ENCODE peak calls at places on chromosomes 7 and 10, in seven cellular contexts. One of them, this sample, is unnamed. For H3K36me3, the result is how much of the 10 kb centered on the place peaks cover.

GRCh38 chr7:77200542-77200941 is 923 bp upstream of the FGL2 start:
- DNase-seq in ascending aorta: no peak
- DNase-seq in CD8-positive, alpha-beta T cell: no peak
- DNase-seq in pancreas: no peak
- DNase-seq in heart right ventricle: no peak
- DNase-seq in Panc1: no peak
- DNase-seq in uterus: no peak
- DNase-seq in this sample: no peak

GRCh38 chr10:126663328-126663727 is 7.2 kb downstream of the C10orf90 start:
- DNase-seq in ascending aorta: no peak
- DNase-seq in heart right ventricle: peak
- DNase-seq in uterus: peak
- DNase-seq in pancreas: no peak
- DNase-seq in Panc1: no peak
- DNase-seq in CD8-positive, alpha-beta T cell: no peak
- DNase-seq in this sample: no peak

GRCh38 chr7:146208484-146208883 is 91.9 kb downstream of the CNTNAP2 start:
- DNase-seq in uterus: no peak
- DNase-seq in CD8-positive, alpha-beta T cell: no peak
- DNase-seq in Panc1: no peak
- DNase-seq in heart right ventricle: no peak
- DNase-seq in ascending aorta: no peak
- DNase-seq in pancreas: no peak
- DNase-seq in this sample: no peak

GRCh38 chr7:121083790-121084251 is 95.3 kb downstream of the CPED1 start:
- DNase-seq in uterus: no peak
- DNase-seq in Panc1: no peak
- DNase-seq in ascending aorta: no peak
- DNase-seq in CD8-positive, alpha-beta T cell: no peak
- DNase-seq in pancreas: no peak
- DNase-seq in heart right ventricle: no peak
- DNase-seq in this sample: peak

GRCh38 chr10:117532003-117532385 is 10.6 kb upstream of the EMX2 start:
- DNase-seq in CD8-positive, alpha-beta T cell: no peak
- DNase-seq in ascending aorta: peak
- DNase-seq in pancreas: no peak
- DNase-seq in Panc1: no peak
- DNase-seq in heart right ventricle: no peak
- DNase-seq in uterus: peak
- DNase-seq in this sample: no peak

GRCh38 chr10:11908991-11909390 is 85.8 kb downstream of the PROSER2 start:
- DNase-seq in uterus: no peak
- DNase-seq in pancreas: no peak
- DNase-seq in ascending aorta: peak
- DNase-seq in Panc1: no peak
- DNase-seq in CD8-positive, alpha-beta T cell: no peak
- DNase-seq in heart right ventricle: no peak
- DNase-seq in this sample: no peak

GRCh38 chr10:100878291-100878910 is 34.4 kb upstream of the SLF2 start:
- DNase-seq in uterus: peak
- DNase-seq in ascending aorta: no peak
- DNase-seq in CD8-positive, alpha-beta T cell: peak
- DNase-seq in pancreas: no peak
- DNase-seq in Panc1: peak
- DNase-seq in heart right ventricle: peak
- DNase-seq in this sample: peak

GRCh38 chr10:79502561-79503309 is 9.6 kb upstream of the EIF5AL1 start:
- DNase-seq in Panc1: no peak
- DNase-seq in uterus: peak
- DNase-seq in CD8-positive, alpha-beta T cell: no peak
- DNase-seq in ascending aorta: no peak
- DNase-seq in heart right ventricle: no peak
- DNase-seq in pancreas: peak
- DNase-seq in this sample: peak

GRCh38 chr10:21860718-21861117 is 142.8 kb downstream of the DNAJC1 start:
- DNase-seq in ascending aorta: no peak
- DNase-seq in uterus: no peak
- DNase-seq in Panc1: no peak
- DNase-seq in CD8-positive, alpha-beta T cell: no peak
- DNase-seq in pancreas: no peak
- DNase-seq in heart right ventricle: no peak
- DNase-seq in this sample: peak

GRCh38 chr10:101282937-101283336 is 53.7 kb upstream of the LBX1 start:
- DNase-seq in Panc1: no peak
- DNase-seq in pancreas: no peak
- DNase-seq in ascending aorta: no peak
- DNase-seq in uterus: no peak
- DNase-seq in heart right ventricle: no peak
- DNase-seq in CD8-positive, alpha-beta T cell: no peak
- DNase-seq in this sample: no peak

GRCh38 chr7:153286763-153287162 is 527.2 kb downstream of the ACTR3B start:
- DNase-seq in ascending aorta: no peak
- DNase-seq in Panc1: no peak
- DNase-seq in uterus: no peak
- DNase-seq in pancreas: no peak
- DNase-seq in CD8-positive, alpha-beta T cell: no peak
- DNase-seq in heart right ventricle: no peak
- DNase-seq in this sample: no peak

GRCh38 chr10:93074137-93074596 is 474 bp downstream of the CYP26A1 start:
- DNase-seq in uterus: no peak
- DNase-seq in pancreas: peak
- DNase-seq in CD8-positive, alpha-beta T cell: no peak
- DNase-seq in Panc1: no peak
- DNase-seq in ascending aorta: no peak
- DNase-seq in heart right ventricle: no peak
- DNase-seq in this sample: no peak

GRCh38 chr7:116569737-116570136 is 44.9 kb downstream of the CAV1 start:
- DNase-seq in ascending aorta: no peak
- DNase-seq in Panc1: no peak
- DNase-seq in heart right ventricle: no peak
- DNase-seq in CD8-positive, alpha-beta T cell: no peak
- DNase-seq in uterus: no peak
- DNase-seq in pancreas: no peak
- DNase-seq in this sample: peak

GRCh38 chr7:81285142-81285871 is 366.5 kb upstream of the SEMA3C start:
- DNase-seq in ascending aorta: no peak
- DNase-seq in uterus: no peak
- DNase-seq in pancreas: no peak
- DNase-seq in heart right ventricle: no peak
- DNase-seq in CD8-positive, alpha-beta T cell: no peak
- DNase-seq in Panc1: no peak
- DNase-seq in this sample: peak

GRCh38 chr7:157622408-157623221 is 285.8 kb downstream of the DNAJB6 start:
- DNase-seq in uterus: no peak
- DNase-seq in ascending aorta: peak
- DNase-seq in CD8-positive, alpha-beta T cell: no peak
- DNase-seq in heart right ventricle: no peak
- DNase-seq in Panc1: no peak
- DNase-seq in pancreas: no peak
- DNase-seq in this sample: no peak

GRCh38 chr7:5350600-5351385 is 68.0 kb downstream of the SLC29A4 start:
- DNase-seq in pancreas: no peak
- DNase-seq in CD8-positive, alpha-beta T cell: no peak
- DNase-seq in heart right ventricle: no peak
- DNase-seq in ascending aorta: no peak
- DNase-seq in uterus: peak
- DNase-seq in Panc1: no peak
- DNase-seq in this sample: no peak

GRCh38 chr7:101813414-101814019 is 3.9 kb upstream of the CUX1 start:
- DNase-seq in ascending aorta: no peak
- DNase-seq in pancreas: no peak
- DNase-seq in uterus: no peak
- DNase-seq in heart right ventricle: no peak
- DNase-seq in Panc1: no peak
- DNase-seq in CD8-positive, alpha-beta T cell: no peak
- DNase-seq in this sample: no peak

GRCh38 chr10:50605280-50606270 is 18.2 kb downstream of the SGMS1 start:
- DNase-seq in Panc1: no peak
- DNase-seq in CD8-positive, alpha-beta T cell: no peak
- DNase-seq in ascending aorta: peak
- DNase-seq in uterus: peak
- DNase-seq in heart right ventricle: peak
- DNase-seq in pancreas: no peak
- DNase-seq in this sample: peak

GRCh38 chr10:68330852-68331454 is 911 bp upstream of the HNRNPH3 start:
- DNase-seq in heart right ventricle: peak
- DNase-seq in uterus: peak
- DNase-seq in ascending aorta: peak
- DNase-seq in CD8-positive, alpha-beta T cell: peak
- DNase-seq in pancreas: peak
- DNase-seq in Panc1: no peak
- DNase-seq in this sample: no peak

GRCh38 chr7:114989531-114989930 is 67.6 kb downstream of the MDFIC start:
- DNase-seq in CD8-positive, alpha-beta T cell: no peak
- DNase-seq in heart right ventricle: no peak
- DNase-seq in ascending aorta: no peak
- DNase-seq in uterus: no peak
- DNase-seq in Panc1: no peak
- DNase-seq in pancreas: no peak
- DNase-seq in this sample: no peak

GRCh38 chr10:1515780-1516491 is 221.4 kb downstream of the ADARB2 start:
- DNase-seq in pancreas: no peak
- DNase-seq in heart right ventricle: no peak
- DNase-seq in ascending aorta: no peak
- DNase-seq in uterus: no peak
- DNase-seq in Panc1: no peak
- DNase-seq in CD8-positive, alpha-beta T cell: no peak
- DNase-seq in this sample: no peak

DNA sequence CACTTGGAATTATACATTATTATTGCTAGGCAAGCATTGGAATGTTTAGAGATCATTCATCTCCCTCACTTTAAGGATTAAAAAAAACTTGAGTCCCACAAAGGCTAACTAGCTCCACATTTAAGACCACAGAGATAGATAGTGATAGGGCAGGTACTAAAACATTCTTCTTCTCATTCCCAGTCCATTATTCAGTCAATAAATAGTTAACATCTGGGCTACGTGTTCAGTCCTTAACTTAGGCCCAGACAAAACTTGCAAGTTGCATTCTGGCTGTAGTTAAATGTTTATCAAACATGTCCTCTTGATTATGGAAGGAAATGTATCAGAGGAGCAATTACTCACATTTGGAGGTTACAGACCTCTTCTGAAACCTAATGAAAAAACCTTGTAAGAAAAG is 2.4 kb downstream of the GNG11 start:
- DNase-seq in pancreas: no peak
- DNase-seq in CD8-positive, alpha-beta T cell: no peak
- DNase-seq in ascending aorta: no peak
- DNase-seq in uterus: no peak
- DNase-seq in Panc1: no peak
- DNase-seq in heart right ventricle: no peak
- DNase-seq in this sample: no peak
- H3K4me3 ChIP-seq in pancreas: no peak
- H3K4me3 ChIP-seq in CD8-positive, alpha-beta T cell: no peak
- H3K4me3 ChIP-seq in ascending aorta: peak
- H3K4me3 ChIP-seq in uterus: peak
- H3K4me3 ChIP-seq in Panc1: no peak
- H3K4me3 ChIP-seq in heart right ventricle: peak
- H3K4me3 ChIP-seq in this sample: no peak

DNA sequence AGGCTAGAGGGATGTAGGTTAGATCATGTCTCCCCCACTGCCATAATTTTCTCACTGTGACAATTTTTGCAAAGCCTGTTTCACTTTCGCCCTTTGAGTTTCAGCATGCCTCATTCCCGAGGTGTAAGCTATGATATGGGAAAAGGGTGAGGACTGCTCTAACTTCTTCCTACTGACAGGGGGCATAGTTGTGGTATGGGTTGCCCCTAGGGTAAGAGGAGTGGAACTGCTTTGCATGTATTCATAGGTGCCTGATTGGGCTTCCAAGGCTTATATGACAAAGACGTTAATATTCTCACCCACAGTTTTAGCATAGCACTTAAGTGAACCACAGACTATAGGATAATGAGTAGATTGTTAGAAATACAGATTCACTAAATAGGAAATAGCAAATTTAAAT is 148.7 kb downstream of the BBS9 start:
- DNase-seq in heart right ventricle: no peak
- DNase-seq in uterus: no peak
- DNase-seq in ascending aorta: no peak
- DNase-seq in pancreas: no peak
- DNase-seq in CD8-positive, alpha-beta T cell: no peak
- DNase-seq in Panc1: no peak
- DNase-seq in this sample: no peak
- TF ChIP-seq CTCF in heart right ventricle: no peak
- TF ChIP-seq CTCF in uterus: no peak
- TF ChIP-seq CTCF in ascending aorta: no peak
- TF ChIP-seq CTCF in pancreas: no peak
- TF ChIP-seq CTCF in CD8-positive, alpha-beta T cell: no peak
- TF ChIP-seq CTCF in Panc1: no peak
- TF ChIP-seq CTCF in this sample: no peak

GRCh38 chr7:92613720-92614119 is 23.5 kb upstream of the FAM133B start:
- DNase-seq in heart right ventricle: no peak
- DNase-seq in uterus: no peak
- DNase-seq in ascending aorta: no peak
- DNase-seq in pancreas: no peak
- DNase-seq in CD8-positive, alpha-beta T cell: no peak
- DNase-seq in Panc1: no peak
- DNase-seq in this sample: no peak

GRCh38 chr7:92611735-92612134 is 21.5 kb upstream of the FAM133B start:
- DNase-seq in Panc1: no peak
- DNase-seq in uterus: no peak
- DNase-seq in ascending aorta: no peak
- DNase-seq in heart right ventricle: no peak
- DNase-seq in CD8-positive, alpha-beta T cell: no peak
- DNase-seq in pancreas: no peak
- DNase-seq in this sample: no peak

GRCh38 chr7:92613214-92613613 is 23.0 kb upstream of the FAM133B start:
- DNase-seq in ascending aorta: no peak
- DNase-seq in Panc1: no peak
- DNase-seq in pancreas: no peak
- DNase-seq in CD8-positive, alpha-beta T cell: no peak
- DNase-seq in uterus: no peak
- DNase-seq in heart right ventricle: no peak
- DNase-seq in this sample: no peak

GRCh38 chr7:92614586-92615237 is 24.5 kb upstream of the FAM133B start:
- DNase-seq in pancreas: no peak
- DNase-seq in ascending aorta: no peak
- DNase-seq in Panc1: no peak
- DNase-seq in uterus: no peak
- DNase-seq in heart right ventricle: peak
- DNase-seq in CD8-positive, alpha-beta T cell: no peak
- DNase-seq in this sample: no peak

GRCh38 chr7:92612501-92612900 is 22.3 kb upstream of the FAM133B start:
- DNase-seq in uterus: no peak
- DNase-seq in pancreas: no peak
- DNase-seq in heart right ventricle: no peak
- DNase-seq in CD8-positive, alpha-beta T cell: no peak
- DNase-seq in ascending aorta: no peak
- DNase-seq in Panc1: no peak
- DNase-seq in this sample: no peak
- H3K36me3 ChIP-seq in uterus: under half
- H3K36me3 ChIP-seq in pancreas: under half
- H3K36me3 ChIP-seq in heart right ventricle: under half
- H3K36me3 ChIP-seq in CD8-positive, alpha-beta T cell: under half
- H3K36me3 ChIP-seq in ascending aorta: under half
- H3K36me3 ChIP-seq in Panc1: under half
- H3K36me3 ChIP-seq in this sample: under half

DNA sequence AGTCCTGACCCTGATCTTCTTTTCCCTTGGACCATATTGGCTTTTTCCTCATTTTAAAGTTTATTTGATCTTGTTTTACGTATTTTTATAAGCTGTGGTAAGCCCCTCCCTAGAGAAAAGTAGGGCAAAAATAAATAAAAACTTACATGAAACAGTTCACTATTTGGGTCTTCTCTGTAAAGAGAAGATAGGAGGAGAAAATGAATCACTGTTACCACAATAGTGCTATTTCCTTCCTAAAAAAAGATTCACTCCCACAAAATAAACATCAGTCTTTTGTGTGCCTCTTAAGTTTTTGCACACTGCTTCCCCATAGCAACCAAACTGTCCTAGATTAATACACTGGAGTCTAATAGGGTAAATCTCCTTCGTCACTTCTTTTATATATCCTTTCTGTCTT is 1.4 kb upstream of the SVIL start:
- DNase-seq in CD8-positive, alpha-beta T cell: no peak
- DNase-seq in uterus: no peak
- DNase-seq in Panc1: no peak
- DNase-seq in ascending aorta: no peak
- DNase-seq in heart right ventricle: no peak
- DNase-seq in pancreas: no peak
- DNase-seq in this sample: peak
- H3K4me3 ChIP-seq in CD8-positive, alpha-beta T cell: no peak
- H3K4me3 ChIP-seq in uterus: no peak
- H3K4me3 ChIP-seq in Panc1: no peak
- H3K4me3 ChIP-seq in ascending aorta: no peak
- H3K4me3 ChIP-seq in heart right ventricle: no peak
- H3K4me3 ChIP-seq in pancreas: no peak
- H3K4me3 ChIP-seq in this sample: no peak